ENCODE peak calls at places on chromosomes 13 and 19, in ten cellular contexts. L is H9, G is cardiac fibroblast, X is heart right ventricle, P is tibial artery, E is GM10248, H is left lung, D is MCF 10A, B is A549, M is Calu3. Z is an unnamed sample.
A peak's percentile ranks its signal among the peaks of the same experiment; 100 is the strongest.

GRCh38 chr19:10474962-10475451 is 28.1 kb downstream of the KEAP1 start:
- DNase-seq in L (no peak), G (no peak), X (no peak), P (no peak), E (no peak), H (no peak), D (no peak), B (no peak), M (no peak), Z (no peak)

GRCh38 chr13:29935309-29935981 is 85.0 kb upstream of the UBL3 start:
- DNase-seq in L (no peak), G (no peak), X (no peak), P (no peak), E (peak; percentile 80), H (peak; percentile 46), D (no peak), B (no peak), M (no peak), Z (peak; percentile 73)

GRCh38 chr13:29805994-29806748 is 44.2 kb downstream of the UBL3 start:
- DNase-seq in L (no peak), G (no peak), X (no peak), P (no peak), E (no peak), H (no peak), D (no peak), B (no peak), M (no peak), Z (no peak)

GRCh38 chr13:41696163-41697003 is 239.0 kb downstream of the RGCC start:
- DNase-seq in L (no peak), G (peak; percentile 59), X (no peak), P (no peak), E (no peak), H (no peak), D (peak; percentile 27), B (peak; percentile 31), M (no peak), Z (no peak)

GRCh38 chr19:6476155-6476895 is 5.3 kb downstream of the DENND1C start:
- DNase-seq in L (peak; percentile 99), G (peak; percentile 48), X (peak; percentile 44), P (no peak), E (peak; percentile 75), H (peak; percentile 77), D (peak; percentile 59), B (peak; percentile 59), M (peak; percentile 43), Z (peak; percentile 83)

GRCh38 chr19:17985037-17985818 is 18.3 kb downstream of the KCNN1 start:
- DNase-seq in L (no peak), G (no peak), X (no peak), P (no peak), E (no peak), H (no peak), D (no peak), B (no peak), M (no peak), Z (no peak)

GRCh38 chr13:33307820-33308219 is 22.3 kb upstream of the STARD13 start:
- DNase-seq in L (no peak), G (no peak), X (no peak), P (no peak), E (no peak), H (no peak), D (no peak), B (no peak), M (no peak), Z (no peak)

GRCh38 chr13:54185101-54185500 is 1156.5 kb downstream of the OLFM4 start:
- DNase-seq in L (no peak), G (no peak), X (no peak), P (no peak), E (no peak), H (no peak), D (no peak), B (no peak), M (no peak), Z (no peak)

GRCh38 chr13:80399340-80400163 is 58.6 kb upstream of the SPRY2 start:
- DNase-seq in L (no peak), G (no peak), X (no peak), P (no peak), E (no peak), H (peak; percentile 57), D (peak; percentile 88), B (no peak), M (peak; percentile 13), Z (no peak)

GRCh38 chr13:42370229-42370628 is 98.3 kb downstream of the AKAP11 start:
- DNase-seq in L (no peak), G (no peak), X (no peak), P (no peak), E (no peak), H (no peak), D (no peak), B (no peak), M (no peak), Z (no peak)

GRCh38 chr19:38930776-38931761 is at the start of gene MRPS12:
- DNase-seq in L (peak; percentile 99), G (peak; percentile 99), X (peak; percentile 97), P (peak; percentile 99), E (peak; percentile 99), H (peak; percentile 99), D (peak; percentile 100), B (peak; percentile 100), M (peak; percentile 98), Z (peak; percentile 99)

GRCh38 chr19:35281303-35281702 is 1.0 kb upstream of the HAMP start:
- DNase-seq in L (no peak), G (no peak), X (no peak), P (no peak), E (no peak), H (no peak), D (no peak), B (no peak), M (no peak), Z (no peak)

GRCh38 chr13:100508391-100508790 is 80.2 kb downstream of the GGACT start:
- DNase-seq in L (no peak), G (no peak), X (no peak), P (no peak), E (no peak), H (no peak), D (no peak), B (no peak), M (no peak), Z (no peak)

GRCh38 chr13:39821977-39822376 is 166.5 kb downstream of the COG6 start:
- DNase-seq in L (no peak), G (no peak), X (no peak), P (no peak), E (no peak), H (no peak), D (no peak), B (no peak), M (no peak), Z (no peak)

DNA sequence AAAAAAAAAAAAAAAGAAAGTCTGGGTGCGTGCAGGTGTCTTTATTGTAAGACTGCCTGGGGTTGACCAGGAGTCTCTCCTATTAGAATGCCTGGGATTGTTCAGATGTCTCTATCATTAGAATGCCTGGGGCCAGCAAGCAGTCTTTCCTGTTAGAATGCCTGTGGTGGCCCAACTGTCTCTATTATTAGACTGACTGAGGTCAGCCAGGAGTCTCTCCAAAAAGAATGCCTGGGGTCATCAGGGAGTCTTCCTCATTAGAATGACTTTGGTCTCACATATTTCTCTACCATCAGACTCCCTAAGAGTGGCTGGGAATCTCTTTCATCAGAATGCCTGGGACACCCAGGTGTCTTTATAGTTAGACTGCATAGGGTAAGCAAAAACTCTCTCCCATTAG is 1577.5 kb downstream of the UQCRFS1 start:
- DNase-seq in L (no peak), G (no peak), X (no peak), P (no peak), E (no peak), H (no peak), D (no peak), B (no peak), M (no peak), Z (no peak)
- TF ChIP-seq CTCF in L (no peak), G (no peak), X (no peak), P (no peak), E (no peak), H (no peak), D (no peak), B (no peak), M (no peak), Z (no peak)

DNA sequence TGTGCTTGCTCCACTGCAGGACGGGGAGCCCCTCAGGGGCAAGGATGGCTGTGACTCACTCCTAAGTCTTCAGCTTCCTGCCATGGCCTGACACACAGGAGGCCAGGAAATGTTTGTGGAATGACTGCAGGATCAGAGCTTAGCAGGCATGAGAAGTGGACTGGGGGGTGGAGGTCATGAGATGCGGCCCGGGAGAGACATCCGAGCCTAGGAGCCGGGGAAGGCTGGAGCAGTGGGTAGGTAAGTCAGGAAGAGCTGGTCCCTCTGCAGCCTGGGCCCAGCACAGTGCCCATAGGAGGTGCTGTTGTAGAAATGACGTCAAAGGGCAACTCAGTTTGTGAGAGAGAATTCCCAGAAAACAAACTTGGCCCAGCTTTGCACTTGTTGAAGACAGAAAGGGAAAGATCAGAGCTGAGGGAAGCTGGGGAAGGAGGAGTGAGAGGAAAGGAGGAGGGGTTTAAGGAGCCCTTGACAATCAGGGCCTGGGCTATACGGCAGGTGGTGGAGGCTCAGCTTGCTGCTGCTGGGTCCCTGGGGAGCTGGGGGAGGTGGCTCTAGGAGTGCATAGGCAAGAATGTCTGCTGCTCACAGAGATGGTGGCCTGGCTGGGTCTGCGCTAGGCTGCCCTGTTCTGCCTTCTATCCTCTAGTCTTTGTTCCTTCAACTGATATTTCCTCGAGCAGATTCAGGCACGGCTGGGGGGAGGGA is 18.5 kb downstream of the POU2F2 start:
- DNase-seq in L (peak; percentile 80), G (peak; percentile 92), X (no peak), P (no peak), E (peak; percentile 62), H (no peak), D (peak; percentile 97), B (peak; percentile 97), M (peak; percentile 65), Z (peak; percentile 76)
- TF ChIP-seq CTCF in L (peak; percentile 47), G (peak; percentile 15), X (no peak), P (no peak), E (no peak), H (no peak), D (peak; percentile 6), B (peak; percentile 55), M (no peak), Z (peak; percentile 28)

GRCh38 chr19:19026299-19026971 is 6.9 kb downstream of the SUGP2 start:
- DNase-seq in L (no peak), G (peak; percentile 13), X (no peak), P (no peak), E (no peak), H (peak; percentile 39), D (no peak), B (no peak), M (no peak), Z (no peak)
- TF ChIP-seq CTCF in L (peak; percentile 24), G (no peak), X (no peak), P (no peak), E (peak; percentile 15), H (no peak), D (no peak), B (peak; percentile 6), M (no peak), Z (no peak)

DNA sequence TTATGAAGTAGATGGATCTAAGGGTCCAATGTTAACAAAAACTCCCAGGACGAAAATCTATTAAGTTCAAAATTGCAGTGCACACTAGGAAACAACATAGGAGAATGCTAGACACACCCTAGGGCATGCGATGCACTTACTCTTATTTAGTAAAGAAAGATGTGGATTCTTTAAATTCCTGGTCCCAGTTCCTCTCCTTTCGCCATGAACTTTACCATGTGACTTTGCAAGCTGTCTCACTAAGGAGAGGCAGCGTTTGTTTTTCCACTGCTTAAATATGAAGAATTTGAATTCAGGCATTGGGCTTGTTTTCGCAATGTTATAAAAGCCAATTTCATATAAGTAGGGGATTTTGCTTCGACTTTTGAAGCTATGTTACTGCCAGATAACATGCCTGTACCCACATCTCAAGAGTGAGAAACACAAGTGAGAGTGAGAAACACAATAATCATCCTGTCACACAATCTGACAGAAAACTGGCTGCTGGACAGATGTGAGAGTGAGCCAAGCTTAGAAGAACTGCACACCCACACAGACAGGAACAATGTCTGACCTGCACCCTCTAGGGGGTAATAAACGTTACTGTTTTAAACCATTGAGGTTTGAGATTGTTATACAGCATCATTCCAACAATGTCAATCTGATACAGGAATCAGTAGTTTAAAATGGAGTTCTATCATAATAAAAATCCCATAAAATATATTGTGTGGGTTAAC is 1308.5 kb downstream of the SLITRK5 start:
- DNase-seq in L (no peak), G (peak; percentile 29), X (no peak), P (no peak), E (no peak), H (no peak), D (peak; percentile 29), B (no peak), M (no peak), Z (no peak)
- TF ChIP-seq CTCF in L (no peak), G (no peak), X (peak; percentile 48), P (no peak), E (peak; percentile 24), H (peak; percentile 10), D (peak; percentile 23), B (no peak), M (no peak), Z (peak; percentile 60)